ENCODE peak calls at places on chromosomes 11 and 22, in four cellular contexts. A, J, H and U are unnamed samples.

GRCh38 chr11:12598330-12599256 is 75.6 kb upstream of the TEAD1 start:
- DNase-seq in A (no peak), H (no peak), J (peak), U (no peak)

GRCh38 chr11:63875506-63875905 is 36.6 kb downstream of the MARK2 start:
- DNase-seq in H (no peak), J (no peak), A (no peak), U (no peak)

GRCh38 chr11:74024630-74025029 is 15.7 kb upstream of the UCP3 start:
- DNase-seq in J (peak), A (no peak), H (no peak), U (no peak)

GRCh38 chr22:39908121-39908520 is 7.2 kb downstream of the GRAP2 start:
- DNase-seq in A (no peak), J (no peak), H (no peak), U (no peak)

GRCh38 chr11:6530848-6531247 is 33.8 kb downstream of the DNHD1 start:
- DNase-seq in J (no peak), A (no peak), H (no peak), U (no peak)

GRCh38 chr11:57072640-57073039 is 83.9 kb downstream of the OR5AK2 start:
- DNase-seq in H (no peak), J (peak), A (no peak), U (no peak)

GRCh38 chr22:23393721-23394320 is 186.3 kb downstream of the IGLL1 start:
- DNase-seq in J (no peak), A (no peak), H (no peak), U (peak)

GRCh38 chr11:113884361-113884836 is 9.0 kb upstream of the USP28 start:
- DNase-seq in J (no peak), A (no peak), H (peak), U (no peak)

DNA sequence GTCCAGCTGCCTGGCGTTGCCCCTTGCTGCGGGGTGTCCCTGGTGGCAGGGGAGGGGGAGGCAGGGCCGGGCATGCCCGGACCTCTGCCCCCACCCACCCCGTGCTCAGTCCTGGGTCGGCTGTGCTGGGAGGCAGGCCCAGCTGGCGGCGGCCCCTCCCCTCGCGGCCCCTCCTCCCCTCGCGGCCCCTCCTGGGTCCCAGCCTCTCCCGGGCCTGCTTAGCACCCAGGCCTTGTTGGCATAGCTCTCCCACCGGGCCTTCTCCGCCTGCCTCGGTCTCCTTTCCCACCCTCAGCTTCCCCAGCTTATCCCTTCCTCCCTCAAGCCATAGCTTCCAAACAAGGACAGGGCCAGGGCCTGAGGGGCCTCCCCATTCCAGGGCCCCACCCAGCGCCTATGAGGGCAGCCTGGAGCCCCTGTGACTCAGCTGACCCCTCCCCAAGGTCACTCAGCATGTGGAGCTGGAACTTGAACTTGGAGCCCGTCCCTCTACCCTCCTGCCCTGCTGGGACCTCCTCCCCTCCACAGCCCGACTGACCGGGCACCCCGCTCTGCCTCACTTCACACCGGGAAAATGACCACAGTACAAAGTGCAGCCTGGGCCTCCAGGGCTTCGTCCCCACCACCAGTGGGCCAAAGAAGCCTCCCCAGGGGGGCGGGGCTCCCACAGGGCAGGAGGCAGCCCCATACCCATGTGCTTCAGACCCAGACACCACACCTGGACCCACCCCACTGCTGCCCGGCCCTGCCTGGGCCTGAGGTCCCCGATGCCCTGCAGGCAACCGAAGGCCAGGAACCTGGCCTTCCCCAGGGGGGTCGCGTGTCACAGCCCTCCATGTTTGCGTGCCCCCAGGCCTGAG is 1.2 kb downstream of the EPS8L2 start:
- DNase-seq in A (peak), H (no peak), J (no peak), U (no peak)
- TF ChIP-seq EP300 in A (no peak), H (no peak), J (no peak), U (no peak)

GRCh38 chr11:112511906-112512305 is 251.2 kb upstream of the PLET1 start:
- DNase-seq in A (no peak), H (no peak), J (no peak), U (no peak)

GRCh38 chr11:112516771-112517170 is 256.1 kb upstream of the PLET1 start:
- DNase-seq in J (no peak), H (no peak), A (no peak), U (no peak)

GRCh38 chr11:112513417-112513816 is 252.8 kb upstream of the PLET1 start:
- DNase-seq in H (peak), A (no peak), J (no peak), U (no peak)

GRCh38 chr11:112516261-112516660 is 255.6 kb upstream of the PLET1 start:
- DNase-seq in J (no peak), H (no peak), A (no peak), U (no peak)

DNA sequence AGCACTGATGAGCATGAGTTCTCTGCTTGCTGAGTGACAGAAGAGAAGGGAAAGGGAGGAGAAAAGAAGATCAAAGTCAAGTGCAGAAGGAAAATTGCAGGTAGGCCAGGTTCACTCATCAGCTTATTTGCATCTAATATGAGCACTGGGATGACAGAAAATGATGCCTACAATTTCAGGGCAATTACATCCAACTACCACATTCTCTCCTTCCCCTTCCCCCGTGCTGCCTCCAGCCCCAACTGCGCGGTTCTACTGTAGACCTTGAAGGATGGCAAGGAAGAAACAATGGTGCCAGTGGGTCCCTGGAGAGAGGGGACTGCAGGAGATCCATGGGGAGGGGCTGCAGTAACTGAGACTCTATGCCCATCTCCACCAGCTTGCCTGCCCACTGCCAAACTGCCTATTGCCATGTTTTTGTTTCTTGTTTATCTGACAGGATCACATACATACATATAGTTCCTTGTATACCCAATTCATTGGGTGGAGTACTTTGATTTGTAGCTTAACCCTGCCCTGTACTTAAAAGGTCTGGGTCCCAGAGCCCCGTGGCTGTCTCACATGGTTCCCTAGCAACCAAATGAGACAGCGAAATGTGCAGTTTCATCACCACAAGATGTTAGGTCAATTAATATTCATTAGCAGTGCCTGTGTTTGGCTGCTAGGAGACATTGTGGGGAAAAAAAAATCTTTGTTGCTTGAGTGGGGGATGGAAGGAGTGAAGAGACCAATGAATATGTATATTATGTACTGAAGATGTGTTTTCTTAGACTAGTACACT is 253.5 kb upstream of the PLET1 start:
- DNase-seq in J (no peak), H (peak), A (peak), U (no peak)
- TF ChIP-seq EP300 in J (no peak), H (no peak), A (no peak), U (no peak)

DNA sequence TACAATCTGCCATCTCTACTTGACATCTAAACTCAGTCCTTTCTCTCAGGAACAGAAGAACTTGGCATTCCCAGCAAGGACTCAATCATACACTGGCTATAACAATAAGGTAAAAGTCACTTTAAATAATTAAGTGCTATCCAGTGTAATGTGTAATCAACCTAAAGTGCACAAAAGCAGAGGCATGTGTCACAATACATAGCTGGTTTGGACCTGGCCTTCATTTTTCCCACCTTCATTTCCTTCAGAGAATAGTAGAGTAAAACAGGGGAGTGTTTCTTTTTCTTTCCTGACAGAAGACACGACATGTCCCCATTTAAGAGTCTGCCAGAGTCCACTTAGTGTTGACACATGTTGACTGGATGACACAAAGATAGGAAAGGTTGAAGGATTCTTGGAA is 634.0 kb downstream of the LRRC4C start:
- DNase-seq in H (no peak), J (no peak), A (no peak), U (no peak)
- TF ChIP-seq EP300 in H (no peak), J (no peak), A (no peak), U (no peak)

DNA sequence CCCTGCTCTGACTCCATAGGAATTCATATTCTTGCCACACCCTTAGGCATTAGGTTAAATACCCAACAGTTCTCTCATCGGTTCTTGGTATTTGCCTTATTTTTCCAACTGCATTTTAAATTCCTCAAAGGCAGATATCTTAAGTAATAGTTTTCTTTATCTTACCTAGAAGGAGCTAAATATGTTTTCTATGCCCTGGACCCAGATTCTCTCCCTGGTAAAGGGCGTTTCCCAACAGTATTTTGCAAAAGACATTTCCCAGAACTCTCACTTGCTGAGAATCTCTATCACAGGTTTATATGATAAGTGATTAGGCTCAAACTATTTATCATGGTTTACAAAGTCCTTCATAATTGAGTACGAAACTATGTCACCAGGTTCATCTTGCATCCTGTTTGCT is 158.6 kb upstream of the BDNF start:
- DNase-seq in J (no peak), A (no peak), H (no peak), U (no peak)
- TF ChIP-seq EP300 in J (no peak), A (no peak), H (no peak), U (no peak)

GRCh38 chr22:30296851-30297250 is 7.5 kb upstream of the CASTOR1 start:
- DNase-seq in A (no peak), H (no peak), J (no peak), U (no peak)
- TF ChIP-seq EP300 in A (no peak), H (no peak), J (no peak), U (no peak)

GRCh38 chr11:35313066-35313765 is 106.1 kb downstream of the SLC1A2 start:
- DNase-seq in H (no peak), A (no peak), J (no peak), U (no peak)
- TF ChIP-seq EP300 in H (no peak), A (no peak), J (peak), U (no peak)

GRCh38 chr11:75035911-75036536 is 47.3 kb downstream of the NEU3 start:
- DNase-seq in A (no peak), H (peak), J (no peak), U (no peak)

GRCh38 chr11:75032550-75032935 is 43.8 kb downstream of the NEU3 start:
- DNase-seq in H (peak), A (no peak), J (no peak), U (no peak)

GRCh38 chr11:75031771-75032549 is 43.2 kb downstream of the NEU3 start:
- DNase-seq in J (peak), A (peak), H (peak), U (no peak)

GRCh38 chr11:75031224-75031753 is 42.6 kb downstream of the NEU3 start:
- DNase-seq in J (no peak), A (no peak), H (no peak), U (no peak)

DNA sequence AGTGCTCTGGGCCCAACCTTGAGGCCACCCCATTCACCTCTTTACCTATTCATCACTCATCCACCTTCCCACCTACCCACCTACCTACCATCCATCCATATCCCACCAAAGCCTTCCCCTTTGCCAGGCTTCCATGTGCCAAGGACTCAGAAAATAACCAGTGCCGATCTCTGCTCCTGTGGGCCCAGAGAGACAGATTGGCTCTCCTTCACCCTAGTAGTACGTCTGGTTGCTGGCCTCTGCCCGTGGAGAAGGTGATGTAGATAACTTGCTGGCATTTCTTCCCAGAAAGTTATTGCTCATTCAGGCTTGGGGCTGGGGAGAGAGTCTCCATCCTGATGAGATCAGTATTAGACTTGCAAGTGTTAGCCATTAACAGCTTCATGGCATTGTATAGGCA is 45.2 kb downstream of the NEU3 start:
- DNase-seq in J (no peak), A (no peak), H (peak), U (no peak)
- TF ChIP-seq EP300 in J (no peak), A (no peak), H (no peak), U (no peak)